ENCODE peak calls at places on chromosomes 13 and 19, in eight cellular contexts. One of them, this sample, is unnamed.

GRCh38 chr19:16946951-16947940 is 58.4 kb downstream of the F2RL3 start:
- DNase-seq in A549: no peak
- DNase-seq in OCI-LY7: no peak
- DNase-seq in ascending aorta: no peak
- DNase-seq in adrenal gland: no peak
- DNase-seq in foreskin fibroblast: no peak
- DNase-seq in WTC11: no peak
- DNase-seq in bronchial epithelial cell: no peak
- DNase-seq in this sample: no peak

GRCh38 chr13:59734393-59734792 is 429.3 kb downstream of the DIAPH3 start:
- DNase-seq in ascending aorta: no peak
- DNase-seq in bronchial epithelial cell: no peak
- DNase-seq in adrenal gland: no peak
- DNase-seq in OCI-LY7: peak
- DNase-seq in foreskin fibroblast: no peak
- DNase-seq in A549: no peak
- DNase-seq in WTC11: no peak
- DNase-seq in this sample: peak

GRCh38 chr13:104473936-104474335 is 1407.7 kb upstream of the SLC10A2 start:
- DNase-seq in OCI-LY7: no peak
- DNase-seq in foreskin fibroblast: no peak
- DNase-seq in bronchial epithelial cell: no peak
- DNase-seq in A549: no peak
- DNase-seq in WTC11: no peak
- DNase-seq in ascending aorta: no peak
- DNase-seq in adrenal gland: no peak
- DNase-seq in this sample: no peak

GRCh38 chr19:38229585-38230073 is 5.6 kb upstream of the DPF1 start:
- DNase-seq in A549: peak
- DNase-seq in bronchial epithelial cell: peak
- DNase-seq in OCI-LY7: peak
- DNase-seq in foreskin fibroblast: peak
- DNase-seq in WTC11: peak
- DNase-seq in adrenal gland: peak
- DNase-seq in ascending aorta: no peak
- DNase-seq in this sample: peak

GRCh38 chr13:34164585-34164984 is 346.6 kb downstream of the RFC3 start:
- DNase-seq in OCI-LY7: no peak
- DNase-seq in bronchial epithelial cell: no peak
- DNase-seq in WTC11: no peak
- DNase-seq in A549: no peak
- DNase-seq in foreskin fibroblast: no peak
- DNase-seq in adrenal gland: no peak
- DNase-seq in ascending aorta: no peak
- DNase-seq in this sample: no peak

GRCh38 chr19:53057904-53058579 is 13.5 kb downstream of the ERVV-2 start:
- DNase-seq in bronchial epithelial cell: no peak
- DNase-seq in OCI-LY7: no peak
- DNase-seq in WTC11: peak
- DNase-seq in A549: no peak
- DNase-seq in foreskin fibroblast: peak
- DNase-seq in ascending aorta: no peak
- DNase-seq in adrenal gland: no peak
- DNase-seq in this sample: peak

GRCh38 chr19:55369651-55370304 is 485 bp downstream of the IL11 start:
- DNase-seq in OCI-LY7: no peak
- DNase-seq in A549: peak
- DNase-seq in WTC11: peak
- DNase-seq in adrenal gland: no peak
- DNase-seq in ascending aorta: no peak
- DNase-seq in foreskin fibroblast: peak
- DNase-seq in bronchial epithelial cell: peak
- DNase-seq in this sample: peak

GRCh38 chr19:32879741-32880140 is 10.2 kb upstream of the SLC7A9 start:
- DNase-seq in OCI-LY7: no peak
- DNase-seq in ascending aorta: no peak
- DNase-seq in bronchial epithelial cell: no peak
- DNase-seq in WTC11: no peak
- DNase-seq in foreskin fibroblast: no peak
- DNase-seq in adrenal gland: no peak
- DNase-seq in A549: no peak
- DNase-seq in this sample: no peak

GRCh38 chr19:38277969-38278680 is 13.8 kb downstream of the SPINT2 start:
- DNase-seq in A549: no peak
- DNase-seq in bronchial epithelial cell: no peak
- DNase-seq in adrenal gland: peak
- DNase-seq in ascending aorta: peak
- DNase-seq in foreskin fibroblast: peak
- DNase-seq in WTC11: no peak
- DNase-seq in OCI-LY7: no peak
- DNase-seq in this sample: no peak

GRCh38 chr19:13952154-13953020 is at the start of gene DCAF15:
- DNase-seq in adrenal gland: peak
- DNase-seq in OCI-LY7: peak
- DNase-seq in ascending aorta: peak
- DNase-seq in foreskin fibroblast: peak
- DNase-seq in bronchial epithelial cell: peak
- DNase-seq in WTC11: peak
- DNase-seq in A549: peak
- DNase-seq in this sample: peak

GRCh38 chr19:13951799-13952153 is 533 bp upstream of the DCAF15 start:
- DNase-seq in adrenal gland: no peak
- DNase-seq in ascending aorta: no peak
- DNase-seq in foreskin fibroblast: no peak
- DNase-seq in bronchial epithelial cell: no peak
- DNase-seq in OCI-LY7: peak
- DNase-seq in A549: no peak
- DNase-seq in WTC11: no peak
- DNase-seq in this sample: no peak

GRCh38 chr19:13951043-13951442 is 1.3 kb upstream of the DCAF15 start:
- DNase-seq in ascending aorta: no peak
- DNase-seq in adrenal gland: no peak
- DNase-seq in A549: no peak
- DNase-seq in bronchial epithelial cell: no peak
- DNase-seq in foreskin fibroblast: no peak
- DNase-seq in WTC11: no peak
- DNase-seq in OCI-LY7: no peak
- DNase-seq in this sample: no peak

GRCh38 chr19:13954185-13954584 is 1.9 kb downstream of the DCAF15 start:
- DNase-seq in foreskin fibroblast: no peak
- DNase-seq in A549: no peak
- DNase-seq in adrenal gland: no peak
- DNase-seq in OCI-LY7: no peak
- DNase-seq in ascending aorta: no peak
- DNase-seq in bronchial epithelial cell: no peak
- DNase-seq in WTC11: no peak
- DNase-seq in this sample: no peak

DNA sequence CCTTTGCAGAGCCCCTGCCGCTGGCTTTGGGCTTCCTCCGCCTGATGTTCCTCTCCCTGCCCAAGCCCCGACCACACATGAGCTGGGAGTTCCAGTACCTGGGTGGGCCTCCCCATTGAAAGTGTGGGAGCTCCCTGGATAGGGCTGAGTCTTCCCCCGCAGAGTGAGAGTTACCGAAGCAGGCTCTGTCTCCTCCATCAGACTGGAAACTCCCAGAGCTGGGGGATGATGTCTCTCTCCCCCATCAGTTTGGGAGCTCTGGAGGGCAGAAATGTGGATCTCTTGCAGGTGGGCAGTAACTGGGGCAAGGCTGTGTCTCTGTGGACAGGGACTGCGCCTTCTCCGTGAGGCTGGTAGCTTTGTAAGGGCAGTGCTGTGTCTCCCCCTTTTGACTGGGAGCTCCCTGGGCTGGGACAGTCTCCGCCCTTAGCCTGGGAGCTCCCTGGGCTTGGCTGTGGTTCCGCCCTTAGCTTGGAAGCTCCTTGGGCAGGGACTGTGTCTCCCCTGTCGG is 767 bp downstream of the DCAF15 start:
- DNase-seq in A549: peak
- DNase-seq in WTC11: peak
- DNase-seq in adrenal gland: no peak
- DNase-seq in ascending aorta: no peak
- DNase-seq in foreskin fibroblast: peak
- DNase-seq in bronchial epithelial cell: peak
- DNase-seq in OCI-LY7: peak
- DNase-seq in this sample: no peak
- TF ChIP-seq CTCF in A549: no peak
- TF ChIP-seq CTCF in WTC11: no peak
- TF ChIP-seq CTCF in adrenal gland: no peak
- TF ChIP-seq CTCF in ascending aorta: no peak
- TF ChIP-seq CTCF in foreskin fibroblast: peak
- TF ChIP-seq CTCF in bronchial epithelial cell: peak
- TF ChIP-seq CTCF in OCI-LY7: no peak
- TF ChIP-seq CTCF in this sample: no peak

GRCh38 chr19:46821512-46822359 is 28.9 kb downstream of the AP2S1 start:
- DNase-seq in adrenal gland: no peak
- DNase-seq in A549: no peak
- DNase-seq in bronchial epithelial cell: no peak
- DNase-seq in foreskin fibroblast: no peak
- DNase-seq in ascending aorta: no peak
- DNase-seq in OCI-LY7: peak
- DNase-seq in WTC11: peak
- DNase-seq in this sample: no peak

GRCh38 chr19:46828484-46828883 is 22.2 kb downstream of the AP2S1 start:
- DNase-seq in A549: no peak
- DNase-seq in ascending aorta: no peak
- DNase-seq in adrenal gland: no peak
- DNase-seq in WTC11: no peak
- DNase-seq in foreskin fibroblast: no peak
- DNase-seq in OCI-LY7: no peak
- DNase-seq in bronchial epithelial cell: no peak
- DNase-seq in this sample: no peak

GRCh38 chr19:46823049-46823448 is 27.6 kb downstream of the AP2S1 start:
- DNase-seq in ascending aorta: no peak
- DNase-seq in foreskin fibroblast: no peak
- DNase-seq in A549: no peak
- DNase-seq in adrenal gland: no peak
- DNase-seq in bronchial epithelial cell: no peak
- DNase-seq in OCI-LY7: no peak
- DNase-seq in WTC11: no peak
- DNase-seq in this sample: no peak

GRCh38 chr19:46825731-46826055 is 25.0 kb downstream of the AP2S1 start:
- DNase-seq in foreskin fibroblast: no peak
- DNase-seq in bronchial epithelial cell: peak
- DNase-seq in OCI-LY7: no peak
- DNase-seq in WTC11: no peak
- DNase-seq in adrenal gland: no peak
- DNase-seq in A549: no peak
- DNase-seq in ascending aorta: no peak
- DNase-seq in this sample: no peak

GRCh38 chr19:46824887-46825730 is 25.5 kb downstream of the AP2S1 start:
- DNase-seq in foreskin fibroblast: no peak
- DNase-seq in bronchial epithelial cell: no peak
- DNase-seq in OCI-LY7: peak
- DNase-seq in adrenal gland: no peak
- DNase-seq in WTC11: no peak
- DNase-seq in A549: peak
- DNase-seq in ascending aorta: no peak
- DNase-seq in this sample: no peak
- TF ChIP-seq CTCF in foreskin fibroblast: no peak
- TF ChIP-seq CTCF in bronchial epithelial cell: no peak
- TF ChIP-seq CTCF in OCI-LY7: peak
- TF ChIP-seq CTCF in adrenal gland: no peak
- TF ChIP-seq CTCF in WTC11: no peak
- TF ChIP-seq CTCF in A549: peak
- TF ChIP-seq CTCF in ascending aorta: no peak
- TF ChIP-seq CTCF in this sample: no peak

GRCh38 chr13:78759704-78760103 is 100.7 kb upstream of the OBI1 start:
- DNase-seq in adrenal gland: no peak
- DNase-seq in foreskin fibroblast: no peak
- DNase-seq in OCI-LY7: no peak
- DNase-seq in ascending aorta: no peak
- DNase-seq in bronchial epithelial cell: no peak
- DNase-seq in WTC11: no peak
- DNase-seq in A549: peak
- DNase-seq in this sample: no peak
- TF ChIP-seq CTCF in adrenal gland: no peak
- TF ChIP-seq CTCF in foreskin fibroblast: no peak
- TF ChIP-seq CTCF in OCI-LY7: peak
- TF ChIP-seq CTCF in ascending aorta: no peak
- TF ChIP-seq CTCF in bronchial epithelial cell: no peak
- TF ChIP-seq CTCF in WTC11: no peak
- TF ChIP-seq CTCF in A549: no peak
- TF ChIP-seq CTCF in this sample: no peak

GRCh38 chr19:28700176-28700575 is 512.8 kb downstream of the UQCRFS1 start:
- DNase-seq in foreskin fibroblast: no peak
- DNase-seq in bronchial epithelial cell: no peak
- DNase-seq in WTC11: no peak
- DNase-seq in OCI-LY7: no peak
- DNase-seq in ascending aorta: no peak
- DNase-seq in A549: no peak
- DNase-seq in adrenal gland: no peak
- DNase-seq in this sample: no peak

GRCh38 chr19:28706693-28707092 is 506.3 kb downstream of the UQCRFS1 start:
- DNase-seq in adrenal gland: no peak
- DNase-seq in foreskin fibroblast: no peak
- DNase-seq in OCI-LY7: no peak
- DNase-seq in A549: no peak
- DNase-seq in WTC11: no peak
- DNase-seq in bronchial epithelial cell: peak
- DNase-seq in ascending aorta: no peak
- DNase-seq in this sample: no peak

GRCh38 chr19:28703400-28703956 is 509.5 kb downstream of the UQCRFS1 start:
- DNase-seq in foreskin fibroblast: no peak
- DNase-seq in A549: no peak
- DNase-seq in WTC11: no peak
- DNase-seq in OCI-LY7: no peak
- DNase-seq in ascending aorta: no peak
- DNase-seq in bronchial epithelial cell: no peak
- DNase-seq in adrenal gland: no peak
- DNase-seq in this sample: no peak

GRCh38 chr19:28701491-28701890 is 511.5 kb downstream of the UQCRFS1 start:
- DNase-seq in ascending aorta: no peak
- DNase-seq in WTC11: no peak
- DNase-seq in adrenal gland: no peak
- DNase-seq in foreskin fibroblast: no peak
- DNase-seq in bronchial epithelial cell: peak
- DNase-seq in OCI-LY7: no peak
- DNase-seq in A549: no peak
- DNase-seq in this sample: no peak

DNA sequence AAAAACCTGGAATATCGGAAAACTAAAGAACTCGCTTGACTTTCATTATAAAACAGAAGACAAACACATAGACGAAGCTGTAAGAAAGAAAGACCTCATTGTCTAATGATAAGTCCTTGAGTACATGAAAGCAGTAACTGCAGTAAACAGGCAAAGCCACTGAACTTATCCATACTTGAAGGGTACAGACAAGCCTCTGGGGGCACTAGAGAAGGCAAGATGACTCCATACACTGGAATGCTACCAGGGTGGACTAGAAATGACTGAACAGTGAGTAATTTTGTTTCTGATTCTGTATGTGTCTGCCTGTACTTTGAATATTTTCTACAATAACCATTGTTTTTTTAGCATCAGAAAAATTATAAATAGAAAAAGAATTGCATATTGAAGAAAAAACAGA is 507.9 kb downstream of the UQCRFS1 start:
- DNase-seq in foreskin fibroblast: peak
- DNase-seq in ascending aorta: no peak
- DNase-seq in A549: peak
- DNase-seq in bronchial epithelial cell: peak
- DNase-seq in WTC11: no peak
- DNase-seq in adrenal gland: no peak
- DNase-seq in OCI-LY7: peak
- DNase-seq in this sample: no peak
- TF ChIP-seq CTCF in foreskin fibroblast: peak
- TF ChIP-seq CTCF in ascending aorta: no peak
- TF ChIP-seq CTCF in A549: no peak
- TF ChIP-seq CTCF in bronchial epithelial cell: peak
- TF ChIP-seq CTCF in WTC11: no peak
- TF ChIP-seq CTCF in adrenal gland: no peak
- TF ChIP-seq CTCF in OCI-LY7: peak
- TF ChIP-seq CTCF in this sample: peak